ENCODE peak calls at places on chromosomes 6 and 20, in five cellular contexts. One of them, this sample, is unnamed. For H3K27me3, the result is how much of the 10 kb centered on the place peaks cover.

GRCh38 chr6:17986656-17987575 is 519 bp downstream of the KIF13A start:
- DNase-seq in K562: peak
- DNase-seq in suprapubic skin: peak
- DNase-seq in heart left ventricle: peak
- DNase-seq in upper lobe of left lung: peak
- DNase-seq in this sample: peak

GRCh38 chr6:14510038-14510437 is 392.5 kb downstream of the CD83 start:
- DNase-seq in K562: peak
- DNase-seq in suprapubic skin: no peak
- DNase-seq in heart left ventricle: no peak
- DNase-seq in upper lobe of left lung: no peak
- DNase-seq in this sample: no peak

GRCh38 chr20:4102381-4102780 is 87.0 kb upstream of the RNF24 start:
- DNase-seq in K562: no peak
- DNase-seq in suprapubic skin: no peak
- DNase-seq in heart left ventricle: no peak
- DNase-seq in upper lobe of left lung: no peak
- DNase-seq in this sample: no peak

GRCh38 chr20:54061106-54061881 is 9.1 kb downstream of the BCAS1 start:
- DNase-seq in K562: no peak
- DNase-seq in suprapubic skin: no peak
- DNase-seq in heart left ventricle: no peak
- DNase-seq in upper lobe of left lung: no peak
- DNase-seq in this sample: no peak

GRCh38 chr6:127939442-127940066 is 38.7 kb upstream of the THEMIS start:
- DNase-seq in K562: no peak
- DNase-seq in suprapubic skin: no peak
- DNase-seq in heart left ventricle: no peak
- DNase-seq in upper lobe of left lung: no peak
- DNase-seq in this sample: no peak

GRCh38 chr6:43395822-43396221 is 26.4 kb upstream of the ZNF318 start:
- DNase-seq in K562: no peak
- DNase-seq in suprapubic skin: no peak
- DNase-seq in heart left ventricle: peak
- DNase-seq in upper lobe of left lung: peak
- DNase-seq in this sample: no peak

GRCh38 chr6:128507337-128508310 is 12.8 kb downstream of the PTPRK start:
- DNase-seq in K562: no peak
- DNase-seq in suprapubic skin: no peak
- DNase-seq in heart left ventricle: no peak
- DNase-seq in upper lobe of left lung: no peak
- DNase-seq in this sample: peak

GRCh38 chr6:4371207-4371921 is 236.0 kb upstream of the ECI2 start:
- DNase-seq in K562: peak
- DNase-seq in suprapubic skin: no peak
- DNase-seq in heart left ventricle: peak
- DNase-seq in upper lobe of left lung: no peak
- DNase-seq in this sample: no peak

GRCh38 chr20:62285722-62286121 is 17.1 kb upstream of the ADRM1 start:
- DNase-seq in K562: no peak
- DNase-seq in suprapubic skin: peak
- DNase-seq in heart left ventricle: peak
- DNase-seq in upper lobe of left lung: no peak
- DNase-seq in this sample: no peak

GRCh38 chr6:135974416-135974815 is 122.9 kb downstream of the PDE7B start:
- DNase-seq in K562: no peak
- DNase-seq in suprapubic skin: no peak
- DNase-seq in heart left ventricle: no peak
- DNase-seq in upper lobe of left lung: no peak
- DNase-seq in this sample: no peak

GRCh38 chr20:62062661-62063600 is 2.8 kb downstream of the TAF4 start:
- DNase-seq in K562: peak
- DNase-seq in suprapubic skin: peak
- DNase-seq in heart left ventricle: no peak
- DNase-seq in upper lobe of left lung: peak
- DNase-seq in this sample: no peak

GRCh38 chr6:37894585-37894984 is 75.1 kb downstream of the ZFAND3 start:
- DNase-seq in K562: no peak
- DNase-seq in suprapubic skin: no peak
- DNase-seq in heart left ventricle: no peak
- DNase-seq in upper lobe of left lung: no peak
- DNase-seq in this sample: no peak

GRCh38 chr6:43578748-43579147 is 2.8 kb downstream of the POLH start:
- DNase-seq in K562: no peak
- DNase-seq in suprapubic skin: no peak
- DNase-seq in heart left ventricle: no peak
- DNase-seq in upper lobe of left lung: no peak
- DNase-seq in this sample: no peak

GRCh38 chr20:4876301-4876700 is 125.0 kb downstream of the SLC23A2 start:
- DNase-seq in K562: no peak
- DNase-seq in suprapubic skin: no peak
- DNase-seq in heart left ventricle: no peak
- DNase-seq in upper lobe of left lung: no peak
- DNase-seq in this sample: no peak

GRCh38 chr6:79233611-79234149 is 802 bp downstream of the HMGN3 start:
- DNase-seq in K562: peak
- DNase-seq in suprapubic skin: peak
- DNase-seq in heart left ventricle: peak
- DNase-seq in upper lobe of left lung: peak
- DNase-seq in this sample: peak

GRCh38 chr6:98946266-98946817 is 1.4 kb downstream of the FBXL4 start:
- DNase-seq in K562: no peak
- DNase-seq in suprapubic skin: no peak
- DNase-seq in heart left ventricle: no peak
- DNase-seq in upper lobe of left lung: no peak
- DNase-seq in this sample: no peak

GRCh38 chr6:134892362-134892761 is 57.5 kb downstream of the ALDH8A1 start:
- DNase-seq in K562: no peak
- DNase-seq in suprapubic skin: no peak
- DNase-seq in heart left ventricle: no peak
- DNase-seq in upper lobe of left lung: no peak
- DNase-seq in this sample: no peak

GRCh38 chr20:56983813-56984212 is 282.6 kb downstream of the BMP7 start:
- DNase-seq in K562: no peak
- DNase-seq in suprapubic skin: no peak
- DNase-seq in heart left ventricle: no peak
- DNase-seq in upper lobe of left lung: no peak
- DNase-seq in this sample: no peak

GRCh38 chr20:56979125-56979524 is 287.3 kb downstream of the BMP7 start:
- DNase-seq in K562: no peak
- DNase-seq in suprapubic skin: no peak
- DNase-seq in heart left ventricle: no peak
- DNase-seq in upper lobe of left lung: no peak
- DNase-seq in this sample: no peak

GRCh38 chr20:56978475-56978874 is 288.0 kb downstream of the BMP7 start:
- DNase-seq in K562: no peak
- DNase-seq in suprapubic skin: no peak
- DNase-seq in heart left ventricle: no peak
- DNase-seq in upper lobe of left lung: no peak
- DNase-seq in this sample: no peak

GRCh38 chr20:56985286-56985685 is 281.2 kb downstream of the BMP7 start:
- DNase-seq in K562: no peak
- DNase-seq in suprapubic skin: no peak
- DNase-seq in heart left ventricle: no peak
- DNase-seq in upper lobe of left lung: no peak
- DNase-seq in this sample: no peak

DNA sequence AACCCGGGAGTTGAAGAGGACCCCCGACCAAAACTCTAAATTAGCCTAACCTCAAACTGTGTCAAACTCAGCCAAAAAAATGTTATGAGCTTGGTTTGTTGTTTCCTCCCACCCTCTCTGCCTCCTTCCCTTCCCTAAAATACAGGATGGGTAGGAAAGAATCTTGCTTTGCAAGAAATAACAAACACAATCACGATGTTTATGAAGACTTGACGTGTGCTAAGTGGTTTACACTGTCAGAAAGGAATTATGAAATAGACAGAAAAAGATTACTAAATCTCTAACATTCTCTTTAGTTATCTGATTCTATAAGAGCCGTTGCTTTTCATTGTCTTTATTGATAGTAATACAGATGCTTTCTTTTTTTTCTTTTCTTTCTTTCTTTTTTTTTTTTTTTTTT is 285.1 kb downstream of the BMP7 start:
- DNase-seq in K562: no peak
- DNase-seq in suprapubic skin: no peak
- DNase-seq in heart left ventricle: no peak
- DNase-seq in upper lobe of left lung: no peak
- DNase-seq in this sample: no peak
- H3K4me3 ChIP-seq in K562: no peak
- H3K4me3 ChIP-seq in suprapubic skin: no peak
- H3K4me3 ChIP-seq in heart left ventricle: no peak
- H3K4me3 ChIP-seq in upper lobe of left lung: no peak
- H3K4me3 ChIP-seq in this sample: no peak

DNA sequence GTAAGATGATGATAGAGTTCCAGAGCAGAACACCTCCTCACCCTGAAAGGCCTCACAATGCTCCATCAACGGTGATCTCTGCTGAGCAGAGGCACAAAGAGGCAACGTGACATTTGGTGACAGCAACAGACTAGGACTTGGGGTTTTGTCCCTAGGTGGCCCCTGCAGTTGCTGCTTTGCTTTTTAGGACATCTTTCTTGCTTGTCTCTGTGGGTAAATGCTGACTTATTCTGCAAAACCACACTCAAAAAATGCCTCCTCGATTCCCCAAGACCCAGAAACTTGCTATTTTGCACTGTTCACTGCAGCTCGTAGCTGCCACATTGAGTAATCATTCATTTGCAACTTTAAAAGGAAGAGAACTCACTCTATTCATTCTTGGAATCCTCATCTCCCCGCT is 209.9 kb downstream of the LY86 start:
- DNase-seq in K562: no peak
- DNase-seq in suprapubic skin: no peak
- DNase-seq in heart left ventricle: no peak
- DNase-seq in upper lobe of left lung: no peak
- DNase-seq in this sample: no peak
- H3K27me3 ChIP-seq in K562: under half
- H3K27me3 ChIP-seq in suprapubic skin: under half
- H3K27me3 ChIP-seq in heart left ventricle: under half
- H3K27me3 ChIP-seq in upper lobe of left lung: under half
- H3K27me3 ChIP-seq in this sample: under half

DNA sequence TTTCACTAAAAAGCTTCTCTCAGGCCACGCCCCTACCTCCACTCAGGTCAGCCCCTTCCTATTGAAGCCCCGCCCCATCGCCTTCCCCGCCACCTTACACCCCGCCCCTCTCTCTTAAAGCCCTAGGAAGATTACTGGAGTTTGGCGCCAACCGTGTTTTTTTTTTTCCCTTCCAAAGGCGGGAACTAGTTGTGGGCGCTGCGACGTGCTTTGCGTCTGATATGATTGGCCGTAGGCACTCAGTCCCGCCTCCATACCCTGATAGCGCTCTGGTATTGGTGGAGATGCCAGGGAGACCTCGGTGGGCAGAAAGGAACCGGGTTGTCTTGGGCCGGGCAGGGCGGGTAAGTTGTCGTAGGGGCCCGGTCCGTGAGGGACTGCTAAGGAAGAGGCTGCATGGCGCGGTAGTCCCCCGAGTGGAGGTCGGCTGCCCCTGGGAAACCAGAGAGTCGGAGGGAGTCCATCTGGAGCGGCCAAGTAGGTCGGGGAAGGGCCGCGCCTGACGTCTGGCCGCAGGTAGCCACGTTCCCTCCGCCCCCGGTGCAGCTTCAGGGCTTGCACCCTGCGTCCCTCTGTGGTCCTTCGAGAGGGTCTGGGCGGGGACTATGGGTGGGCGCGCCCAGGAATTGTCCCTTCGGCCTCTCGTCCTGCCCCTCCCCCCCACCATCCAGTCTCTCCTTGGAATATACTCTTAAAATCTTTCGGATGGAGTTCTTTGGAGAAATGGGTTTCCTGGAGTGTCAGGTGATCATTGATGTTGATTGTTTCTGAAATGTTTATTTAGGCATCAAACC is at the start of gene CASP8AP2:
- DNase-seq in K562: peak
- DNase-seq in suprapubic skin: peak
- DNase-seq in heart left ventricle: peak
- DNase-seq in upper lobe of left lung: peak
- DNase-seq in this sample: peak
- H3K4me3 ChIP-seq in K562: peak
- H3K4me3 ChIP-seq in suprapubic skin: peak
- H3K4me3 ChIP-seq in heart left ventricle: peak
- H3K4me3 ChIP-seq in upper lobe of left lung: peak
- H3K4me3 ChIP-seq in this sample: peak

DNA sequence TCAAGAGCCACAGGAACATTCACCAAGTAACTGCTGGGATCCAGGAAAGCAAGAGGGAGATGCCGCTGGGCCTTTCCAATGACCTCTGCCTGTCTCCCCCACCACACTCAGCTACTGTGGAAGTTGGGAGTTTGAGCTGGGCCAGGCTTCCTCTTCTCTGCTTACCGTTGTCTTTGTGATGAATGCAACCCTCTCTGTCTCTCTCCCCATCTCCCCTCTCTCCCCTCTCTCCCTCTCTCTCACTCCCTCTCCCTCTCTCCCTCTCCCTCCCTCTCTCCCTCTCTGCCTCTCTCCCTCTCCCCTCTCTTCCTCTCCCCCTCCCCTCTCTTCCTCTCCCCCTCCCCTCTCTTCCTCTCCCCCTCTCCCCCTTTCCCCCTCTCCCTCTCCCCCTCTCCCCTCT is 54.8 kb downstream of the EDN3 start:
- DNase-seq in K562: no peak
- DNase-seq in suprapubic skin: no peak
- DNase-seq in heart left ventricle: no peak
- DNase-seq in upper lobe of left lung: no peak
- DNase-seq in this sample: no peak
- H3K27me3 ChIP-seq in K562: under half
- H3K27me3 ChIP-seq in suprapubic skin: under half
- H3K27me3 ChIP-seq in heart left ventricle: under half
- H3K27me3 ChIP-seq in upper lobe of left lung: under half
- H3K27me3 ChIP-seq in this sample: under half

GRCh38 chr20:25394996-25395395 is 4.4 kb upstream of the ABHD12 start:
- DNase-seq in K562: no peak
- DNase-seq in suprapubic skin: no peak
- DNase-seq in heart left ventricle: no peak
- DNase-seq in upper lobe of left lung: no peak
- DNase-seq in this sample: no peak
- H3K4me3 ChIP-seq in K562: no peak
- H3K4me3 ChIP-seq in suprapubic skin: no peak
- H3K4me3 ChIP-seq in heart left ventricle: no peak
- H3K4me3 ChIP-seq in upper lobe of left lung: no peak
- H3K4me3 ChIP-seq in this sample: no peak

GRCh38 chr20:2171266-2171790 is 69.7 kb downstream of the STK35 start:
- DNase-seq in K562: no peak
- DNase-seq in suprapubic skin: no peak
- DNase-seq in heart left ventricle: no peak
- DNase-seq in upper lobe of left lung: no peak
- DNase-seq in this sample: no peak

GRCh38 chr20:2165871-2166270 is 64.2 kb downstream of the STK35 start:
- DNase-seq in K562: no peak
- DNase-seq in suprapubic skin: no peak
- DNase-seq in heart left ventricle: no peak
- DNase-seq in upper lobe of left lung: no peak
- DNase-seq in this sample: no peak

GRCh38 chr20:2167122-2167521 is 65.5 kb downstream of the STK35 start:
- DNase-seq in K562: no peak
- DNase-seq in suprapubic skin: no peak
- DNase-seq in heart left ventricle: no peak
- DNase-seq in upper lobe of left lung: no peak
- DNase-seq in this sample: no peak

GRCh38 chr20:2169456-2170088 is 67.9 kb downstream of the STK35 start:
- DNase-seq in K562: no peak
- DNase-seq in suprapubic skin: no peak
- DNase-seq in heart left ventricle: no peak
- DNase-seq in upper lobe of left lung: no peak
- DNase-seq in this sample: no peak

GRCh38 chr20:2168946-2169345 is 67.3 kb downstream of the STK35 start:
- DNase-seq in K562: no peak
- DNase-seq in suprapubic skin: no peak
- DNase-seq in heart left ventricle: no peak
- DNase-seq in upper lobe of left lung: no peak
- DNase-seq in this sample: no peak
- H3K27me3 ChIP-seq in K562: under half
- H3K27me3 ChIP-seq in suprapubic skin: under half
- H3K27me3 ChIP-seq in heart left ventricle: under half
- H3K27me3 ChIP-seq in upper lobe of left lung: under half
- H3K27me3 ChIP-seq in this sample: under half

This sample was measured in HAP-1.